ENCODE peak calls at places on chromosomes 12 and 14, in eight cellular contexts. I is colonic mucosa, L is GM10248, B is omental fat pad, X is left ventricle myocardium inferior, O is brain microvascular endothelial cell, R is HL-60, Y is lower lobe of right lung. T is an unnamed sample.

GRCh38 chr12:71456316-71456715 is 16.7 kb downstream of the LGR5 start:
- DNase-seq in I (no peak), L (no peak), B (no peak), X (no peak), O (no peak), R (no peak), Y (no peak), T (no peak)

GRCh38 chr14:85619866-85620265 is 89.9 kb downstream of the FLRT2 start:
- DNase-seq in I (no peak), L (no peak), B (no peak), X (no peak), O (no peak), R (peak; percentile 5), Y (no peak), T (no peak)

GRCh38 chr12:93972411-93973208 is 175.8 kb upstream of the PLXNC1 start:
- DNase-seq in I (no peak), L (no peak), B (no peak), X (no peak), O (peak; percentile 52), R (no peak), Y (no peak), T (peak; percentile 76)

GRCh38 chr12:1908758-1909157 is 9.7 kb downstream of the CACNA2D4 start:
- DNase-seq in I (no peak), L (peak; percentile 2), B (no peak), X (no peak), O (no peak), R (no peak), Y (peak; percentile 24), T (no peak)

GRCh38 chr12:98758331-98758730 is 113.2 kb downstream of the APAF1 start:
- DNase-seq in I (no peak), L (no peak), B (no peak), X (peak; percentile 25), O (no peak), R (no peak), Y (no peak), T (peak; percentile 48)

GRCh38 chr14:36633580-36633979 is 28.1 kb upstream of the PAX9 start:
- DNase-seq in I (no peak), L (no peak), B (no peak), X (no peak), O (no peak), R (no peak), Y (no peak), T (no peak)

GRCh38 chr12:22477166-22477893 is 67.0 kb downstream of the C2CD5 start:
- DNase-seq in I (no peak), L (no peak), B (no peak), X (no peak), O (peak; percentile 86), R (no peak), Y (no peak), T (peak; percentile 55)

GRCh38 chr14:22403286-22403685 is 185.7 kb downstream of the DAD1 start:
- DNase-seq in I (no peak), L (no peak), B (no peak), X (no peak), O (no peak), R (no peak), Y (no peak), T (peak; percentile 50)

GRCh38 chr14:74333909-74334308 is 14.4 kb upstream of the VRTN start:
- DNase-seq in I (no peak), L (no peak), B (no peak), X (no peak), O (peak; percentile 61), R (no peak), Y (no peak), T (peak; percentile 94)

GRCh38 chr12:89040146-89040964 is 311.9 kb downstream of the DUSP6 start:
- DNase-seq in I (no peak), L (peak; percentile 53), B (no peak), X (no peak), O (peak; percentile 71), R (peak; percentile 91), Y (peak; percentile 46), T (no peak)

GRCh38 chr14:76647699-76648298 is 113.5 kb upstream of the VASH1 start:
- DNase-seq in I (no peak), L (peak; percentile 69), B (no peak), X (no peak), O (peak; percentile 29), R (peak; percentile 8), Y (no peak), T (peak; percentile 28)

GRCh38 chr12:90076851-90077319 is 368.2 kb upstream of the ATP2B1 start:
- DNase-seq in I (no peak), L (no peak), B (no peak), X (no peak), O (no peak), R (no peak), Y (no peak), T (no peak)

GRCh38 chr14:37550511-37550910 is 44.5 kb downstream of the FOXA1 start:
- DNase-seq in I (no peak), L (no peak), B (no peak), X (no peak), O (no peak), R (no peak), Y (no peak), T (peak; percentile 74)

GRCh38 chr12:6426882-6427671 is 17.7 kb upstream of the CD27 start:
- DNase-seq in I (no peak), L (peak; percentile 81), B (no peak), X (no peak), O (no peak), R (peak; percentile 3), Y (no peak), T (no peak)

GRCh38 chr12:9344540-9344939 is 136.3 kb upstream of the PZP start:
- DNase-seq in I (no peak), L (no peak), B (no peak), X (no peak), O (no peak), R (no peak), Y (no peak), T (no peak)

GRCh38 chr12:127909031-127909430 is 357.9 kb upstream of the TMEM132C start:
- DNase-seq in I (no peak), L (no peak), B (no peak), X (no peak), O (no peak), R (no peak), Y (no peak), T (no peak)

GRCh38 chr12:75766263-75767160 is 255.1 kb upstream of the KRR1 start:
- DNase-seq in I (no peak), L (no peak), B (no peak), X (no peak), O (peak; percentile 38), R (no peak), Y (no peak), T (no peak)

GRCh38 chr14:23629831-23630396 is 6.2 kb upstream of the DHRS2 start:
- DNase-seq in I (no peak), L (no peak), B (no peak), X (no peak), O (no peak), R (no peak), Y (no peak), T (no peak)

GRCh38 chr12:132284618-132285310 is 44.6 kb downstream of the GALNT9 start:
- DNase-seq in I (no peak), L (no peak), B (no peak), X (no peak), O (no peak), R (no peak), Y (peak; percentile 33), T (no peak)

GRCh38 chr12:106522708-106523107 is 60.1 kb upstream of the RFX4 start:
- DNase-seq in I (no peak), L (no peak), B (no peak), X (no peak), O (no peak), R (no peak), Y (no peak), T (no peak)

GRCh38 chr12:12655061-12655460 is 40.9 kb downstream of the GPR19 start:
- DNase-seq in I (no peak), L (no peak), B (no peak), X (no peak), O (no peak), R (no peak), Y (no peak), T (no peak)

GRCh38 chr12:121523741-121524140 is 57.1 kb downstream of the KDM2B start:
- DNase-seq in I (no peak), L (peak; percentile 59), B (no peak), X (no peak), O (no peak), R (no peak), Y (no peak), T (no peak)

GRCh38 chr12:56629459-56630179 is 507 bp downstream of the BAZ2A start:
- DNase-seq in I (peak; percentile 50), L (peak; percentile 58), B (no peak), X (peak; percentile 34), O (no peak), R (no peak), Y (peak; percentile 51), T (no peak)

DNA sequence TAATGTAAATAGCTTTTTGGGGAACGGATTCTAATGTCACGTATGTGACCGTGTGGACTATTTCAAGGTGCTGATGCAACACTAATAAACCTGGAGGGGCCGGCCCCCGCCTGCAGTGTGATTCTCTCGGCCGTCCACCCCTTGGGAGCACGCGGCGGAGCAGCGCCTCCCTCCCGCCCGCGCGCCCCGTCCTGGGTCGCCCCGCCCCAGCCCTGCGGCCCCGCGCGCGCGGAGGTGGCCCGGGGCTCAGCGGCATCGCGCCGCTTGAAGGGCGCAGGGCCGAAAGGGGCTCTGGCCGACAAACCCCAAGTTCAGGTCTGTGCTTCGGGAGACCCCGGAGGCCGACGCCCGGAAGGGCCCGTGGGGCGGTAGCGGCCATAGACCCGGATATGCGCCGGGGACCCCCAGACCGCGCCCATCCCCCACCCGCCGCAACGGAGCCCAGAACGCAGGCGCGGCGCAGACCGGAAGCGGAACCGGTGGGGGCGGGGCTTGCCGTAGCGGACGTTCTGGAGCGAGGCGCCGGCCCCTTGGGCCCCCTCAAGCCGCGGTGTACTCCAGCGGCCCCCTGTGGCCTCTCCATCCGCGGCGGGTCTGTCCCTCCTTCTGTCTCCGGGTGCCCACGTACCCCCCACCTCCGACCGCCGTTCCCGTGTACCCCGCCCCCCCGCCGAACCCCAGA is at the start of gene TEX22:
- DNase-seq in I (peak; percentile 92), L (peak; percentile 96), B (peak; percentile 91), X (peak; percentile 93), O (peak; percentile 52), R (peak; percentile 85), Y (peak; percentile 94), T (peak; percentile 22)
- TF ChIP-seq CTCF in I (no peak), L (peak; percentile 23), B (no peak), X (peak; percentile 48), O (peak; percentile 18), R (no peak), Y (peak; percentile 35), T (no peak)

GRCh38 chr12:124680863-124681778 is 113.7 kb upstream of the NCOR2 start:
- DNase-seq in I (peak; percentile 42), L (peak; percentile 66), B (no peak), X (peak; percentile 67), O (peak; percentile 95), R (peak; percentile 90), Y (peak; percentile 71), T (peak; percentile 68)
- TF ChIP-seq CTCF in I (no peak), L (peak; percentile 15), B (no peak), X (peak; percentile 57), O (peak; percentile 47), R (peak; percentile 20), Y (peak; percentile 24), T (peak; percentile 37)

GRCh38 chr12:53803703-53804102 is 51.9 kb upstream of the CISTR start:
- DNase-seq in I (no peak), L (no peak), B (no peak), X (no peak), O (no peak), R (no peak), Y (no peak), T (no peak)
- TF ChIP-seq CTCF in I (no peak), L (no peak), B (no peak), X (no peak), O (no peak), R (no peak), Y (no peak), T (no peak)

GRCh38 chr14:78697341-78697740 is 527.2 kb downstream of the NRXN3 start:
- DNase-seq in I (no peak), L (no peak), B (no peak), X (no peak), O (peak; percentile 5), R (no peak), Y (no peak), T (peak; percentile 24)
- TF ChIP-seq CTCF in I (peak; percentile 50), L (peak; percentile 62), B (no peak), X (peak; percentile 49), O (peak; percentile 52), R (no peak), Y (no peak), T (peak; percentile 52)